ENCODE peak calls at places on chromosome 11, in four cellular contexts. R is amygdala, D is NCI-H774, V is HFFc6. O is an unnamed sample.

GRCh38 chr11:125070699-125071254 is 7.7 kb downstream of the SLC37A2 start:
- DNase-seq in R (peak; percentile 24), V (peak; percentile 49), D (no peak), O (no peak)

GRCh38 chr11:18790820-18791174 is 801 bp downstream of the PTPN5 start:
- DNase-seq in V (no peak), R (no peak), D (no peak), O (no peak)

GRCh38 chr11:83278351-83278750 is 7.8 kb downstream of the CCDC90B start:
- DNase-seq in V (peak; percentile 29), D (no peak), R (no peak), O (no peak)

GRCh38 chr11:131910491-131911387 is 540.3 kb downstream of the NTM start:
- DNase-seq in R (peak; percentile 45), D (no peak), V (no peak), O (no peak)

GRCh38 chr11:748007-748359 is 719 bp downstream of the TALDO1 start:
- DNase-seq in D (no peak), R (no peak), V (no peak), O (no peak)

GRCh38 chr11:58193403-58193802 is 4.5 kb downstream of the OR9Q2 start:
- DNase-seq in D (no peak), R (no peak), V (no peak), O (no peak)

GRCh38 chr11:134741453-134742227 is 329.6 kb upstream of the B3GAT1 start:
- DNase-seq in R (no peak), D (no peak), V (no peak), O (no peak)

GRCh38 chr11:2558861-2559526 is 114.2 kb downstream of the KCNQ1 start:
- DNase-seq in D (no peak), V (no peak), R (no peak), O (no peak)

GRCh38 chr11:35590412-35590811 is 27.8 kb upstream of the FJX1 start:
- DNase-seq in R (no peak), D (no peak), V (peak; percentile 52), O (no peak)